ENCODE peak calls at places on chromosome 17, in eight cellular contexts. One of them, this sample, is unnamed.

GRCh38 chr17:61689610-61690180 is 98.7 kb upstream of the NACA2 start:
- DNase-seq in IMR-90: peak
- DNase-seq in A549: no peak
- DNase-seq in H1: no peak
- DNase-seq in HCT116: no peak
- DNase-seq in HepG2: no peak
- DNase-seq in K562: no peak
- DNase-seq in GM12878: no peak
- DNase-seq in this sample: no peak

GRCh38 chr17:46772879-46773620 is 45.4 kb downstream of the WNT3 start:
- DNase-seq in IMR-90: no peak
- DNase-seq in A549: no peak
- DNase-seq in H1: no peak
- DNase-seq in HCT116: no peak
- DNase-seq in HepG2: no peak
- DNase-seq in K562: no peak
- DNase-seq in GM12878: no peak
- DNase-seq in this sample: peak

GRCh38 chr17:10198509-10199249 is at the start of gene GAS7:
- DNase-seq in IMR-90: peak
- DNase-seq in A549: peak
- DNase-seq in H1: no peak
- DNase-seq in HCT116: no peak
- DNase-seq in HepG2: no peak
- DNase-seq in K562: peak
- DNase-seq in GM12878: no peak
- DNase-seq in this sample: peak

GRCh38 chr17:17051791-17052461 is 9.7 kb downstream of the MPRIP start:
- DNase-seq in IMR-90: peak
- DNase-seq in A549: no peak
- DNase-seq in H1: no peak
- DNase-seq in HCT116: no peak
- DNase-seq in HepG2: peak
- DNase-seq in K562: no peak
- DNase-seq in GM12878: no peak
- DNase-seq in this sample: no peak

GRCh38 chr17:71342726-71343125 is 778.1 kb upstream of the SOX9 start:
- DNase-seq in IMR-90: no peak
- DNase-seq in A549: no peak
- DNase-seq in H1: no peak
- DNase-seq in HCT116: no peak
- DNase-seq in HepG2: no peak
- DNase-seq in K562: no peak
- DNase-seq in GM12878: no peak
- DNase-seq in this sample: no peak

GRCh38 chr17:58334661-58335060 is 6.1 kb upstream of the TSPOAP1 start:
- DNase-seq in IMR-90: no peak
- DNase-seq in A549: no peak
- DNase-seq in H1: no peak
- DNase-seq in HCT116: no peak
- DNase-seq in HepG2: no peak
- DNase-seq in K562: no peak
- DNase-seq in GM12878: no peak
- DNase-seq in this sample: peak

GRCh38 chr17:64773836-64774761 is 112.0 kb upstream of the SMURF2 start:
- DNase-seq in IMR-90: peak
- DNase-seq in A549: peak
- DNase-seq in H1: peak
- DNase-seq in HCT116: peak
- DNase-seq in HepG2: peak
- DNase-seq in K562: peak
- DNase-seq in GM12878: no peak
- DNase-seq in this sample: peak

GRCh38 chr17:72955391-72956140 is 136.9 kb downstream of the SLC39A11 start:
- DNase-seq in IMR-90: no peak
- DNase-seq in A549: no peak
- DNase-seq in H1: no peak
- DNase-seq in HCT116: no peak
- DNase-seq in HepG2: no peak
- DNase-seq in K562: no peak
- DNase-seq in GM12878: no peak
- DNase-seq in this sample: no peak

DNA sequence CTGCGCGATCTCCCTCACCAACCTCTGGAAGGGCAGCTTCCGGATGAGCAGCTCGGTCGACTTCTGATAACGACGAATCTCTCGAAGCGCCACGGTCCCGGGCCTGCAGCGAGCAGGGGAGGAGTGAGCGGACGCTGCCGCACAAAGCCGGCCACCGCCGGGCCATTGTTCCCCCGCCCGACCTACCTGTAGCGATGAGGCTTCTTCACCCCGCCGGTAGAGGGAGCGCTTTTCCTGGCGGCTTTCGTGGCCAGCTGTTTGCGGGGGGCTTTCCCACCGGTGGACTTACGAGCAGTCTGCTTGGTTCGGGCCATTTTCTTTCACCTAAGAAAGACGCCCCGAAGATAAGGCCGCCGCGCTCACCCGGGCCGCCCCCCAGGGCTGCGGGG is 5.8 kb upstream of the UNK start:
- DNase-seq in IMR-90: peak
- DNase-seq in A549: peak
- DNase-seq in H1: no peak
- DNase-seq in HCT116: no peak
- DNase-seq in HepG2: peak
- DNase-seq in K562: no peak
- DNase-seq in GM12878: no peak
- DNase-seq in this sample: no peak
- TF ChIP-seq RAD21 in IMR-90: no peak
- TF ChIP-seq RAD21 in A549: peak
- TF ChIP-seq RAD21 in H1: no peak
- TF ChIP-seq RAD21 in HCT116: no peak
- TF ChIP-seq RAD21 in HepG2: no peak
- TF ChIP-seq RAD21 in K562: no peak
- TF ChIP-seq RAD21 in GM12878: no peak
- TF ChIP-seq RAD21 in this sample: no peak

GRCh38 chr17:28552201-28552999 is at the start of gene UNC119:
- DNase-seq in IMR-90: peak
- DNase-seq in A549: peak
- DNase-seq in H1: no peak
- DNase-seq in HCT116: no peak
- DNase-seq in HepG2: peak
- DNase-seq in K562: peak
- DNase-seq in GM12878: no peak
- DNase-seq in this sample: peak
- H3K27ac ChIP-seq in IMR-90: peak
- H3K27ac ChIP-seq in A549: peak
- H3K27ac ChIP-seq in H1: no peak
- H3K27ac ChIP-seq in HCT116: peak
- H3K27ac ChIP-seq in HepG2: no peak
- H3K27ac ChIP-seq in K562: peak
- H3K27ac ChIP-seq in GM12878: peak
- H3K27ac ChIP-seq in this sample: peak

GRCh38 chr17:4974064-4974670 is 6.5 kb upstream of the SPAG7 start:
- DNase-seq in IMR-90: no peak
- DNase-seq in A549: no peak
- DNase-seq in H1: no peak
- DNase-seq in HCT116: no peak
- DNase-seq in HepG2: no peak
- DNase-seq in K562: no peak
- DNase-seq in GM12878: no peak
- DNase-seq in this sample: no peak

GRCh38 chr17:4971826-4972225 is 4.2 kb upstream of the SPAG7 start:
- DNase-seq in IMR-90: no peak
- DNase-seq in A549: no peak
- DNase-seq in H1: no peak
- DNase-seq in HCT116: no peak
- DNase-seq in HepG2: no peak
- DNase-seq in K562: no peak
- DNase-seq in GM12878: no peak
- DNase-seq in this sample: no peak

GRCh38 chr17:4972322-4972721 is 4.7 kb upstream of the SPAG7 start:
- DNase-seq in IMR-90: no peak
- DNase-seq in A549: no peak
- DNase-seq in H1: no peak
- DNase-seq in HCT116: no peak
- DNase-seq in HepG2: no peak
- DNase-seq in K562: no peak
- DNase-seq in GM12878: no peak
- DNase-seq in this sample: no peak

GRCh38 chr17:4973431-4973830 is 5.8 kb upstream of the SPAG7 start:
- DNase-seq in IMR-90: no peak
- DNase-seq in A549: no peak
- DNase-seq in H1: no peak
- DNase-seq in HCT116: no peak
- DNase-seq in HepG2: no peak
- DNase-seq in K562: no peak
- DNase-seq in GM12878: no peak
- DNase-seq in this sample: no peak

GRCh38 chr17:4972752-4973151 is 5.1 kb upstream of the SPAG7 start:
- DNase-seq in IMR-90: no peak
- DNase-seq in A549: no peak
- DNase-seq in H1: no peak
- DNase-seq in HCT116: no peak
- DNase-seq in HepG2: no peak
- DNase-seq in K562: no peak
- DNase-seq in GM12878: no peak
- DNase-seq in this sample: no peak
- TF ChIP-seq CTCF in IMR-90: no peak
- TF ChIP-seq CTCF in A549: no peak
- TF ChIP-seq CTCF in H1: no peak
- TF ChIP-seq CTCF in HCT116: no peak
- TF ChIP-seq CTCF in HepG2: no peak
- TF ChIP-seq CTCF in K562: no peak
- TF ChIP-seq CTCF in GM12878: no peak
- TF ChIP-seq CTCF in this sample: no peak

GRCh38 chr17:51474764-51475163 is 214.4 kb downstream of the UTP18 start:
- DNase-seq in IMR-90: no peak
- DNase-seq in A549: no peak
- DNase-seq in H1: no peak
- DNase-seq in HCT116: no peak
- DNase-seq in HepG2: no peak
- DNase-seq in K562: no peak
- DNase-seq in GM12878: no peak
- DNase-seq in this sample: no peak

GRCh38 chr17:51481370-51481769 is 221.0 kb downstream of the UTP18 start:
- DNase-seq in IMR-90: no peak
- DNase-seq in A549: no peak
- DNase-seq in H1: no peak
- DNase-seq in HCT116: no peak
- DNase-seq in HepG2: no peak
- DNase-seq in K562: no peak
- DNase-seq in GM12878: no peak
- DNase-seq in this sample: no peak

GRCh38 chr17:51475650-51476221 is 215.4 kb downstream of the UTP18 start:
- DNase-seq in IMR-90: no peak
- DNase-seq in A549: no peak
- DNase-seq in H1: no peak
- DNase-seq in HCT116: no peak
- DNase-seq in HepG2: no peak
- DNase-seq in K562: no peak
- DNase-seq in GM12878: no peak
- DNase-seq in this sample: peak

DNA sequence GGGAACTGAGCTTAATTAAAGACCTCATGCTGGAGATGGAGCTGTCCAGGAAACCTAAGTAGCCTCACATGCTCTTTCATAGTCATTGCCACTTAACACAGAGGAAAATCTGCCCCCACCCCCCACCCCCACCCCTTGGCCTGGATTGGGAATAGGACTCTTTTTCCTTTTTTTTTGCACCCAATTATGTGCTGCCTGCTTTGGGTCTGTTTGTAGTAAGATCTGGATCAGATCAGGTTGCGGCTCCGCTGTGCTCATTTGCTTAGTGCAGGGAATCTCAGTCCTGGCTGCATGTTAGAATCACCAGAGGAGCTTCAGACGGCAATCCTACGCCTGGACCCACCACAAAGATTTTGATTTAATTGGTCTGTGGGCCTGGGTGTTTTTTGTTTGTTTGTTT is 219.0 kb downstream of the UTP18 start:
- DNase-seq in IMR-90: no peak
- DNase-seq in A549: no peak
- DNase-seq in H1: no peak
- DNase-seq in HCT116: no peak
- DNase-seq in HepG2: no peak
- DNase-seq in K562: no peak
- DNase-seq in GM12878: no peak
- DNase-seq in this sample: no peak
- TF ChIP-seq RAD21 in IMR-90: no peak
- TF ChIP-seq RAD21 in A549: no peak
- TF ChIP-seq RAD21 in H1: no peak
- TF ChIP-seq RAD21 in HCT116: no peak
- TF ChIP-seq RAD21 in HepG2: no peak
- TF ChIP-seq RAD21 in K562: no peak
- TF ChIP-seq RAD21 in GM12878: no peak
- TF ChIP-seq RAD21 in this sample: no peak

GRCh38 chr17:67265620-67266019 is 20.6 kb upstream of the HELZ start:
- DNase-seq in IMR-90: no peak
- DNase-seq in A549: no peak
- DNase-seq in H1: no peak
- DNase-seq in HCT116: no peak
- DNase-seq in HepG2: no peak
- DNase-seq in K562: no peak
- DNase-seq in GM12878: no peak
- DNase-seq in this sample: peak
- H3K27ac ChIP-seq in IMR-90: no peak
- H3K27ac ChIP-seq in A549: no peak
- H3K27ac ChIP-seq in H1: no peak
- H3K27ac ChIP-seq in HCT116: no peak
- H3K27ac ChIP-seq in HepG2: no peak
- H3K27ac ChIP-seq in K562: no peak
- H3K27ac ChIP-seq in GM12878: no peak
- H3K27ac ChIP-seq in this sample: no peak

GRCh38 chr17:75034236-75034908 is 12.4 kb downstream of the ATP5PD start:
- DNase-seq in IMR-90: peak
- DNase-seq in A549: peak
- DNase-seq in H1: peak
- DNase-seq in HCT116: peak
- DNase-seq in HepG2: peak
- DNase-seq in K562: peak
- DNase-seq in GM12878: peak
- DNase-seq in this sample: peak
- TF ChIP-seq CTCF in IMR-90: no peak
- TF ChIP-seq CTCF in A549: no peak
- TF ChIP-seq CTCF in H1: peak
- TF ChIP-seq CTCF in HCT116: no peak
- TF ChIP-seq CTCF in HepG2: peak
- TF ChIP-seq CTCF in K562: no peak
- TF ChIP-seq CTCF in GM12878: no peak
- TF ChIP-seq CTCF in this sample: peak

GRCh38 chr17:3903051-3903825 is 10.4 kb upstream of the CAMKK1 start:
- DNase-seq in IMR-90: no peak
- DNase-seq in A549: no peak
- DNase-seq in H1: no peak
- DNase-seq in HCT116: no peak
- DNase-seq in HepG2: no peak
- DNase-seq in K562: no peak
- DNase-seq in GM12878: no peak
- DNase-seq in this sample: no peak
- TF ChIP-seq RAD21 in IMR-90: no peak
- TF ChIP-seq RAD21 in A549: no peak
- TF ChIP-seq RAD21 in H1: no peak
- TF ChIP-seq RAD21 in HCT116: no peak
- TF ChIP-seq RAD21 in HepG2: no peak
- TF ChIP-seq RAD21 in K562: no peak
- TF ChIP-seq RAD21 in GM12878: no peak
- TF ChIP-seq RAD21 in this sample: no peak

GRCh38 chr17:19748807-19749193 is 702 bp upstream of the ALDH3A1 start:
- DNase-seq in IMR-90: no peak
- DNase-seq in A549: no peak
- DNase-seq in H1: no peak
- DNase-seq in HCT116: no peak
- DNase-seq in HepG2: no peak
- DNase-seq in K562: no peak
- DNase-seq in GM12878: no peak
- DNase-seq in this sample: no peak
- H3K27ac ChIP-seq in IMR-90: no peak
- H3K27ac ChIP-seq in A549: peak
- H3K27ac ChIP-seq in H1: no peak
- H3K27ac ChIP-seq in HCT116: no peak
- H3K27ac ChIP-seq in HepG2: no peak
- H3K27ac ChIP-seq in K562: no peak
- H3K27ac ChIP-seq in GM12878: no peak
- H3K27ac ChIP-seq in this sample: no peak

This sample was measured in SK-N-SH.